ENCODE peak calls at places on chromosome 2, in seven cellular contexts. X is H9, D is IMR-90, Z is mesendoderm, F is H1, Y is trophoblast cell, J is mesenchymal stem cell. P is an unnamed sample.

GRCh38 chr2:170248574-170249393 is 70.8 kb downstream of the MYO3B start:
- DNase-seq in X (no peak), D (no peak), Z (no peak), F (no peak), Y (no peak), J (no peak), P (no peak)

GRCh38 chr2:232937278-232937906 is 67.3 kb downstream of the SNORC start:
- DNase-seq in X (no peak), D (peak), Z (no peak), F (no peak), Y (no peak), J (peak), P (no peak)

GRCh38 chr2:27075219-27075871 is 3.1 kb upstream of the EMILIN1 start:
- DNase-seq in X (no peak), D (peak), Z (no peak), F (no peak), Y (no peak), J (peak), P (no peak)

GRCh38 chr2:19801367-19802087 is 100.3 kb downstream of the TTC32 start:
- DNase-seq in X (no peak), D (peak), Z (no peak), F (no peak), Y (peak), J (peak), P (no peak)

GRCh38 chr2:157338013-157338412 is 12.4 kb upstream of the ERMN start:
- DNase-seq in X (no peak), D (no peak), Z (no peak), F (no peak), Y (no peak), J (no peak), P (no peak)

GRCh38 chr2:189719531-189719930 is 43.1 kb downstream of the OSGEPL1 start:
- DNase-seq in X (no peak), D (no peak), Z (no peak), F (no peak), Y (no peak), J (no peak), P (no peak)

GRCh38 chr2:105744091-105744908 is 412 bp upstream of the NCK2 start:
- DNase-seq in X (no peak), D (peak), Z (peak), F (no peak), Y (peak), J (peak), P (peak)

GRCh38 chr2:203758841-203759691 is 52.6 kb downstream of the CD28 start:
- DNase-seq in X (no peak), D (peak), Z (peak), F (no peak), Y (peak), J (peak), P (no peak)

GRCh38 chr2:138078153-138078552 is 113.9 kb downstream of the HNMT start:
- DNase-seq in X (no peak), D (no peak), Z (no peak), F (no peak), Y (no peak), J (no peak), P (no peak)

GRCh38 chr2:72921088-72921851 is 4.0 kb downstream of the EMX1 start:
- DNase-seq in X (no peak), D (no peak), Z (no peak), F (no peak), Y (no peak), J (no peak), P (no peak)

GRCh38 chr2:241390301-241391206 is 34.5 kb downstream of the FARP2 start:
- DNase-seq in X (no peak), D (no peak), Z (no peak), F (no peak), Y (no peak), J (no peak), P (no peak)

GRCh38 chr2:34646901-34647300 is 1047.8 kb upstream of the FAM98A start:
- DNase-seq in X (no peak), D (no peak), Z (no peak), F (no peak), Y (no peak), J (no peak), P (no peak)

GRCh38 chr2:234528410-234529150 is 31.7 kb upstream of the ARL4C start:
- DNase-seq in X (no peak), D (no peak), Z (peak), F (no peak), Y (peak), J (no peak), P (no peak)

GRCh38 chr2:197360744-197361156 is 50.2 kb upstream of the ANKRD44 start:
- DNase-seq in X (no peak), D (peak), Z (no peak), F (no peak), Y (no peak), J (peak), P (no peak)

GRCh38 chr2:16217271-16217670 is 276.9 kb downstream of the MYCN start:
- DNase-seq in X (no peak), D (no peak), Z (no peak), F (no peak), Y (no peak), J (no peak), P (no peak)

GRCh38 chr2:69628325-69629038 is 15.1 kb downstream of the AAK1 start:
- DNase-seq in X (no peak), D (no peak), Z (no peak), F (no peak), Y (no peak), J (no peak), P (no peak)

GRCh38 chr2:69624611-69625010 is 18.9 kb downstream of the AAK1 start:
- DNase-seq in X (no peak), D (no peak), Z (no peak), F (no peak), Y (no peak), J (no peak), P (no peak)

GRCh38 chr2:69623236-69623635 is 20.3 kb downstream of the AAK1 start:
- DNase-seq in X (no peak), D (no peak), Z (no peak), F (no peak), Y (no peak), J (no peak), P (no peak)

GRCh38 chr2:69624153-69624552 is 19.4 kb downstream of the AAK1 start:
- DNase-seq in X (no peak), D (peak), Z (no peak), F (no peak), Y (no peak), J (no peak), P (no peak)

GRCh38 chr2:69625078-69625788 is 18.3 kb downstream of the AAK1 start:
- DNase-seq in X (no peak), D (peak), Z (no peak), F (no peak), Y (peak), J (peak), P (no peak)
- H3K9ac ChIP-seq in X (no peak), D (no peak), Z (no peak), F (no peak), Y (no peak), J (no peak), P (no peak)

GRCh38 chr2:88837511-88838160 is 146.2 kb downstream of the RPIA start:
- DNase-seq in X (no peak), D (no peak), Z (no peak), F (no peak), Y (no peak), J (no peak), P (no peak)
- H2AK5ac ChIP-seq in X (no peak), D (no peak), Z (no peak), F (no peak), Y (no peak), J (no peak), P (no peak)

GRCh38 chr2:111618953-111619902 is 264.8 kb downstream of the ANAPC1 start:
- DNase-seq in X (no peak), D (no peak), Z (peak), F (no peak), Y (no peak), J (no peak), P (no peak)

GRCh38 chr2:111617804-111618576 is 266.0 kb downstream of the ANAPC1 start:
- DNase-seq in X (no peak), D (no peak), Z (no peak), F (no peak), Y (no peak), J (no peak), P (no peak)

GRCh38 chr2:111616651-111617218 is 267.3 kb downstream of the ANAPC1 start:
- DNase-seq in X (no peak), D (no peak), Z (no peak), F (no peak), Y (no peak), J (no peak), P (no peak)

GRCh38 chr2:111617299-111617803 is 266.6 kb downstream of the ANAPC1 start:
- DNase-seq in X (no peak), D (peak), Z (peak), F (no peak), Y (no peak), J (peak), P (no peak)

GRCh38 chr2:111618577-111618930 is 265.4 kb downstream of the ANAPC1 start:
- DNase-seq in X (no peak), D (no peak), Z (no peak), F (no peak), Y (no peak), J (no peak), P (no peak)
- H3K9ac ChIP-seq in X (no peak), D (no peak), Z (no peak), F (no peak), Y (no peak), J (peak), P (no peak)

GRCh38 chr2:200625317-200625716 is 39.5 kb downstream of the AOX1 start:
- DNase-seq in X (no peak), D (peak), Z (no peak), F (no peak), Y (no peak), J (no peak), P (no peak)
- H2AK5ac ChIP-seq in X (no peak), D (peak), Z (no peak), F (no peak), Y (no peak), J (no peak), P (no peak)

P was measured in neuronal stem cell.